ENCODE peak calls at places on chromosomes 4 and X, in eight cellular contexts. One of them, this sample, is unnamed.

GRCh38 chrX:21438792-21439191 is 64.6 kb downstream of the CNKSR2 start:
- DNase-seq in tibial artery: no peak
- DNase-seq in heart left ventricle: no peak
- DNase-seq in fibroblast of lung: no peak
- DNase-seq in right lobe of liver: no peak
- DNase-seq in brain microvascular endothelial cell: no peak
- DNase-seq in heart right ventricle: no peak
- DNase-seq in adrenal gland: no peak
- DNase-seq in this sample: no peak

GRCh38 chr4:185115827-185116232 is 27.2 kb upstream of the SLC25A4 start:
- DNase-seq in right lobe of liver: peak; percentile 72
- DNase-seq in brain microvascular endothelial cell: peak; percentile 83
- DNase-seq in heart right ventricle: peak; percentile 74
- DNase-seq in fibroblast of lung: peak; percentile 85
- DNase-seq in adrenal gland: peak; percentile 70
- DNase-seq in heart left ventricle: peak; percentile 87
- DNase-seq in tibial artery: no peak
- DNase-seq in this sample: no peak

GRCh38 chr4:1300466-1301455 is 11.1 kb downstream of the MAEA start:
- DNase-seq in heart left ventricle: peak; percentile 48
- DNase-seq in fibroblast of lung: peak; percentile 61
- DNase-seq in adrenal gland: peak; percentile 59
- DNase-seq in brain microvascular endothelial cell: peak; percentile 26
- DNase-seq in right lobe of liver: peak; percentile 60
- DNase-seq in heart right ventricle: no peak
- DNase-seq in tibial artery: peak; percentile 54
- DNase-seq in this sample: no peak

GRCh38 chr4:24473309-24473721 is 111.0 kb downstream of the DHX15 start:
- DNase-seq in heart left ventricle: peak; percentile 41
- DNase-seq in heart right ventricle: peak; percentile 18
- DNase-seq in tibial artery: no peak
- DNase-seq in right lobe of liver: no peak
- DNase-seq in adrenal gland: peak; percentile 24
- DNase-seq in fibroblast of lung: peak; percentile 54
- DNase-seq in brain microvascular endothelial cell: no peak
- DNase-seq in this sample: no peak

GRCh38 chr4:74838746-74839370 is 44.5 kb upstream of the BTC start:
- DNase-seq in brain microvascular endothelial cell: peak; percentile 9
- DNase-seq in right lobe of liver: no peak
- DNase-seq in heart right ventricle: no peak
- DNase-seq in heart left ventricle: no peak
- DNase-seq in fibroblast of lung: peak; percentile 66
- DNase-seq in adrenal gland: no peak
- DNase-seq in tibial artery: no peak
- DNase-seq in this sample: no peak

GRCh38 chr4:6442555-6442954 is 29.9 kb downstream of the PPP2R2C start:
- DNase-seq in heart right ventricle: no peak
- DNase-seq in brain microvascular endothelial cell: no peak
- DNase-seq in fibroblast of lung: no peak
- DNase-seq in heart left ventricle: no peak
- DNase-seq in adrenal gland: no peak
- DNase-seq in tibial artery: no peak
- DNase-seq in right lobe of liver: no peak
- DNase-seq in this sample: no peak

GRCh38 chr4:119707336-119707735 is 78.7 kb upstream of the PDE5A start:
- DNase-seq in tibial artery: no peak
- DNase-seq in right lobe of liver: no peak
- DNase-seq in heart right ventricle: no peak
- DNase-seq in heart left ventricle: no peak
- DNase-seq in adrenal gland: no peak
- DNase-seq in fibroblast of lung: no peak
- DNase-seq in brain microvascular endothelial cell: no peak
- DNase-seq in this sample: no peak

GRCh38 chrX:30659421-30659820 is 6.2 kb downstream of the GK start:
- DNase-seq in heart left ventricle: no peak
- DNase-seq in adrenal gland: no peak
- DNase-seq in right lobe of liver: no peak
- DNase-seq in fibroblast of lung: peak; percentile 58
- DNase-seq in tibial artery: no peak
- DNase-seq in heart right ventricle: no peak
- DNase-seq in brain microvascular endothelial cell: peak; percentile 76
- DNase-seq in this sample: no peak

GRCh38 chrX:1202251-1202650 is 10.2 kb downstream of the CRLF2 start:
- DNase-seq in right lobe of liver: no peak
- DNase-seq in heart right ventricle: no peak
- DNase-seq in heart left ventricle: no peak
- DNase-seq in fibroblast of lung: no peak
- DNase-seq in brain microvascular endothelial cell: no peak
- DNase-seq in adrenal gland: no peak
- DNase-seq in tibial artery: no peak
- DNase-seq in this sample: no peak

DNA sequence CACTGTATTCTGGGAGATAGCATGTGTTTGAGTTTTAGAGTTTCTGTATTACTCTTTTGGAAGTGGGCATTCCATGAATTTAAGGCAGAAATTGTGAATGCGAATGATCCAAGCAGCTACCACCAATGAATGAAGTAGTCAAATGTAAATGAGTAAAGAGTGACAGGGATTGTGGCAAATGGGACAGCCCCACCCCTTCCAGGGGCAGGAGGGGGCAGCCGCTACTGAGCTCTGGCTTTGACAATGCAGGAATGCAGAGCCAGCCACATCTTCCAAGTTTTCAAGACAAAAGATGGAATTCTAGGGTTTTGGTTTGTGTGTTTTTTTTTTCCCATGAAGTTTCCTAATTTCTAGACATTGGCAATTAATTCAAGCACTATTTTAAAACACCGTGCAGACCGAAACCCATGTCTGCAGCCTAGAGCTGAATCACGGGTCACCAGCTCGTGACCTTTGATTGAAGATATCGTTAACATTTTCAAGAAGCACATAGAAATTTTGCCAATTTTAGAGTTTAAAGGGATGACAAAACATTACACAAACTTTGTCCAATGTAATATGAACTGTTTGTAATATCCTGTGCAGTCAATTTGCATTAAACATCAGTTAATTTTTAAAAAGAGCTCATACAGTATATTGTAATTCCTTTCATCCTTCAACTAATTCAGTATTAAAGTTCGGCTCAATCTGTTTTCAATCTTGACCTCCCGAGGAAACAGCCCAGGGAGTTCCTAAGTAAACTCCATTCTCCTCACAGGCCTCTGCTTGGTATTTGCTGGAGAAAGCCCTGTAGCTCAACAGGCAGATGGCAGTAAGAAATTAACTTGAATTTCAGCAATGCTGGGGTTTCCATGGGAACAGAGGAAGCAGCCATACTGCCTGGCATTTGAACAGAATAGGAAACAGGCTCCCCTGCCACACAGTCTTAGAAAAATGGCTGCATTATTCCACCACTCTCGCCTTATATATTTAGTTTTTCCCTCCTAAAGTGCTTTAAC is 83.4 kb downstream of the UCHL1 start:
- DNase-seq in tibial artery: no peak
- DNase-seq in fibroblast of lung: peak; percentile 71
- DNase-seq in adrenal gland: peak; percentile 46
- DNase-seq in right lobe of liver: no peak
- DNase-seq in brain microvascular endothelial cell: no peak
- DNase-seq in heart right ventricle: no peak
- DNase-seq in heart left ventricle: no peak
- DNase-seq in this sample: no peak
- TF ChIP-seq CTCF in tibial artery: peak; percentile 50
- TF ChIP-seq CTCF in fibroblast of lung: peak; percentile 26
- TF ChIP-seq CTCF in adrenal gland: peak; percentile 34
- TF ChIP-seq CTCF in right lobe of liver: no peak
- TF ChIP-seq CTCF in brain microvascular endothelial cell: peak; percentile 10
- TF ChIP-seq CTCF in heart right ventricle: peak; percentile 39
- TF ChIP-seq CTCF in heart left ventricle: no peak
- TF ChIP-seq CTCF in this sample: no peak

GRCh38 chr4:174422893-174423256 is 99.4 kb downstream of the HPGD start:
- DNase-seq in right lobe of liver: no peak
- DNase-seq in heart right ventricle: no peak
- DNase-seq in brain microvascular endothelial cell: no peak
- DNase-seq in adrenal gland: no peak
- DNase-seq in fibroblast of lung: no peak
- DNase-seq in heart left ventricle: no peak
- DNase-seq in tibial artery: no peak
- DNase-seq in this sample: no peak

GRCh38 chr4:174427562-174428140 is 94.6 kb downstream of the HPGD start:
- DNase-seq in tibial artery: no peak
- DNase-seq in heart right ventricle: no peak
- DNase-seq in fibroblast of lung: no peak
- DNase-seq in brain microvascular endothelial cell: no peak
- DNase-seq in right lobe of liver: no peak
- DNase-seq in adrenal gland: no peak
- DNase-seq in heart left ventricle: no peak
- DNase-seq in this sample: no peak

GRCh38 chr4:174423257-174423944 is 98.9 kb downstream of the HPGD start:
- DNase-seq in brain microvascular endothelial cell: peak; percentile 89
- DNase-seq in adrenal gland: peak; percentile 22
- DNase-seq in heart right ventricle: no peak
- DNase-seq in right lobe of liver: no peak
- DNase-seq in tibial artery: peak; percentile 42
- DNase-seq in fibroblast of lung: peak; percentile 89
- DNase-seq in heart left ventricle: no peak
- DNase-seq in this sample: no peak

GRCh38 chr4:174429701-174430100 is 92.6 kb downstream of the HPGD start:
- DNase-seq in fibroblast of lung: peak; percentile 72
- DNase-seq in tibial artery: no peak
- DNase-seq in heart right ventricle: no peak
- DNase-seq in right lobe of liver: no peak
- DNase-seq in heart left ventricle: no peak
- DNase-seq in adrenal gland: no peak
- DNase-seq in brain microvascular endothelial cell: no peak
- DNase-seq in this sample: no peak

DNA sequence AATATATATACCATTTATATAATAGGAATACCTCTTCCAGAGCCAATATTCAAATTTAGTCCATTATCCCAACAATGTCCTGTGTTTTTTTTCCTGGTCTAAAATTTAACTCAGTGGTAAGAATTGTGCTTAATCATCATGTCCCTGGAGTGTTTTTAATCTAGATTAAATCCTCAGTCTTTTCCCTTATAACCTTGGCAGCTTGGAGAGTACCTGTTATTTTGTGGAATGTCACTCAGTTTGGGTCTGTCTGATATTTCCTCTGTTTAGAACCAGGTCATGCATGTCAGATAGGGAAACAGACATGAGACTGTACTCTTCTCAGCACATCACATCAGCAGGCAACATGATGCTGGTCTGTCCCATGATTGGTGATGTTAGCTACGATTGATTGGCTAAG is 96.6 kb downstream of the HPGD start:
- DNase-seq in heart right ventricle: no peak
- DNase-seq in right lobe of liver: no peak
- DNase-seq in fibroblast of lung: no peak
- DNase-seq in adrenal gland: no peak
- DNase-seq in tibial artery: no peak
- DNase-seq in heart left ventricle: no peak
- DNase-seq in brain microvascular endothelial cell: no peak
- DNase-seq in this sample: no peak
- H3K4me3 ChIP-seq in heart right ventricle: no peak overlapping the region
- H3K4me3 ChIP-seq in right lobe of liver: no peak overlapping the region
- H3K4me3 ChIP-seq in fibroblast of lung: no peak overlapping the region
- H3K4me3 ChIP-seq in adrenal gland: no peak overlapping the region
- H3K4me3 ChIP-seq in tibial artery: no peak overlapping the region
- H3K4me3 ChIP-seq in heart left ventricle: no peak overlapping the region
- H3K4me3 ChIP-seq in brain microvascular endothelial cell: no peak overlapping the region
- H3K4me3 ChIP-seq in this sample: no peak overlapping the region

DNA sequence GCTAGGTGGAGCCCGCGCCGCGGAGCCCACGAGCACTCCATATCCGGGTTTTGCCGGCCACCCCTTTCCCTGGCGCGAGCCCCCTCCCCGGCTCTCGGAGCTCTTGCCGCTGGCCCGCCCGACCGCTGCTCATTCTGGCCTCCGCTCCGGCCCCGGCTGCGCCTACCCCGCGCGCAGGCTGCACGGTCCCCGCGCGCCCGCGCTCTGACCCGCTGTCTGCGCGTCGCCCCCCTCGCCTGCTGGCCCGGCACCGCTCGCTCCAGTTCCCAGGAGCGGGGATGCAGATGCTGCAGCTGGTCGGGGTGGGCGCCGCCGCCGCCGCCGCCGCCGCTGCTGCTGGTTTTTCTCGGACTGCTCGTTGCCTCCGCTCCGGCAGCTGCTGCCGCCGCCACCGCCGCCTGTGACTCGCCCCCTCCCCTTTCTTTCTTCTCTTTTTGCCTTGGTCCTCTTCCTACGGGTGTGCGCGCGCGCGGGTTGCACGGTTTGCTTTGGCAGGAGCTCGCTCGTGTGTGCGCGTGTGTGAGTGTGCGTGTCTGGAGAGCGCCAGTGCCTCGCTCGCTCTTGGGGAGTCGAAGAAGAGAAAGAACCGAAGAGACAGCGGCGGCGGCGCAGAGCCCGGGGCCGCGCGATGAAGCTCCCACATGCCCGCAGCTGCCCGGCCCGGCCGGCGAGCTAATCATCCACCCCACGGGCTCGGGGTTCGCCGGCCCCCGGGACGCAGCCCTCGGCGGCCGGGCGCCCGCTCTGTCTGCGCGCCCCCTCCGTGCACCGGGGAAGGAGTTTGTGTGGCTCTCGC is at the start of gene ADGRL3:
- DNase-seq in brain microvascular endothelial cell: no peak
- DNase-seq in heart left ventricle: peak; percentile 58
- DNase-seq in heart right ventricle: peak; percentile 41
- DNase-seq in tibial artery: peak; percentile 30
- DNase-seq in right lobe of liver: peak; percentile 18
- DNase-seq in fibroblast of lung: peak; percentile 60
- DNase-seq in adrenal gland: peak; percentile 54
- DNase-seq in this sample: no peak
- TF ChIP-seq CTCF in brain microvascular endothelial cell: no peak
- TF ChIP-seq CTCF in heart left ventricle: no peak
- TF ChIP-seq CTCF in heart right ventricle: no peak
- TF ChIP-seq CTCF in tibial artery: no peak
- TF ChIP-seq CTCF in right lobe of liver: no peak
- TF ChIP-seq CTCF in fibroblast of lung: no peak
- TF ChIP-seq CTCF in adrenal gland: no peak
- TF ChIP-seq CTCF in this sample: no peak

DNA sequence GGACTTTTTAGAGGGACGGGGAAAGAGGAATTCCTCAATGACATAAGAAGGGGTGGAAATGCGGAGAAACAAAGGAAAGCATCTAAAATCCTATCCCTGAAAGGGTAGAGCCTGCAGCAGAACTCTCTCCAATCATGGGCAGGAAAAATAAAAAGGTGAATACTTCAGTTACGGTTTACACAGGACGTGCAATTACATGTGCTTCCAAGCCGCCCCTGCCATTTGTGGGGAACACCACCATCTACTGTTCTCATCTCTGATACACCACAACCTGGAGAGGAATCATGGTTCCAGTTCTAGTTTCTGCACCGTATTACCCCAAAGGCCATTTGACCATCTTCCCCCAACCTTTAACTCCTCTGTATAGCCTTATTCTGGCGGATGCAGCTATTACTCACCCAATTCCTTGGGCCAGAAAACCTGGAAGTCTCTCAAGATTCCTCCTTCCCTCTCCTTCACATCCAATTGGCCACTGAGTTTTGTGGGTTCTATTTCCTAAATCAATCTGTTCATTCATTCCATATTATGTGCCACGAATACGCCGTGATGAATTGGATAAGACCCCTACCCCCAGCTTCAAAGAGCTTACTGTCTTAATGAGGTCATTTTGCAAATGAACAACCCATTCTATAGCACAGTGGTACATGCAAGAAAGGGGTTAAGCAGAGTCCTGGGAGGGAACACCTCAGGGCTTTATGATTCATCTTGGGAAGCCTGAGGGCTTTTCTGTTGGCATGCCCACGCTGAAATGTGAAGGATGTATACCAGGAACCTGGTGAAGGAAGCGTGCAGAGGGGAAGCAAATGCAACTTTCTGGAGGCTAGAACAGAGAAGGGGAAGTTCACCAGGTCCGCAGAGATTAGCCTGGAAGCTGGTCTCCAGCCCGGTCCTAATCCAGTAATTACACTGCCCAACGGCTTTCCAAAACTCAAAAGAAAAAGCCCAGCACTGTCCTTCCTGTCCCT is 1.4 kb upstream of the MSL3 start:
- DNase-seq in right lobe of liver: no peak
- DNase-seq in heart left ventricle: no peak
- DNase-seq in fibroblast of lung: peak; percentile 27
- DNase-seq in tibial artery: no peak
- DNase-seq in adrenal gland: no peak
- DNase-seq in heart right ventricle: no peak
- DNase-seq in brain microvascular endothelial cell: no peak
- DNase-seq in this sample: no peak
- H3K4me3 ChIP-seq in right lobe of liver: no peak overlapping the region
- H3K4me3 ChIP-seq in heart left ventricle: peak overlapping the region; percentile 81
- H3K4me3 ChIP-seq in fibroblast of lung: no peak overlapping the region
- H3K4me3 ChIP-seq in tibial artery: peak overlapping the region; percentile 75
- H3K4me3 ChIP-seq in adrenal gland: no peak overlapping the region
- H3K4me3 ChIP-seq in heart right ventricle: peak overlapping the region; percentile 63
- H3K4me3 ChIP-seq in brain microvascular endothelial cell: peak overlapping the region; percentile 54
- H3K4me3 ChIP-seq in this sample: peak overlapping the region; percentile 44

This sample was measured in vagina.